ENCODE peak calls at places on chromosomes 6 and 20, in nine cellular contexts. Z is A549, F is breast epithelium, W is testis, H is uterus, E is right lobe of liver, M is tibial nerve, R is Peyer's patch, K is ovary. V is an unnamed sample. For H3K4me1, the result is how much of the 10 kb centered on the place peaks cover.

GRCh38 chr6:3500262-3501001 is 43.6 kb upstream of the SLC22A23 start:
- DNase-seq in Z (no peak), F (no peak), W (no peak), H (no peak), E (no peak), M (peak), R (no peak), K (no peak), V (no peak)

GRCh38 chr6:498795-499231 is 107.3 kb downstream of the IRF4 start:
- DNase-seq in Z (no peak), F (no peak), W (no peak), H (no peak), E (no peak), M (no peak), R (no peak), K (no peak), V (no peak)

GRCh38 chr6:33602180-33602579 is 18.9 kb upstream of the ITPR3 start:
- DNase-seq in Z (no peak), F (no peak), W (no peak), H (no peak), E (no peak), M (no peak), R (no peak), K (no peak), V (no peak)

GRCh38 chr20:38286586-38287502 is 17.1 kb upstream of the BPI start:
- DNase-seq in Z (no peak), F (no peak), W (peak), H (no peak), E (no peak), M (no peak), R (no peak), K (no peak), V (no peak)

GRCh38 chr6:145087034-145087433 is 648.3 kb downstream of the EPM2A start:
- DNase-seq in Z (no peak), F (no peak), W (no peak), H (no peak), E (no peak), M (no peak), R (no peak), K (no peak), V (no peak)

GRCh38 chr6:41371461-41371991 is 36.1 kb downstream of the NCR2 start:
- DNase-seq in Z (no peak), F (peak), W (peak), H (no peak), E (peak), M (no peak), R (no peak), K (peak), V (no peak)

GRCh38 chr6:97557355-97557754 is 274.3 kb upstream of the MMS22L start:
- DNase-seq in Z (no peak), F (no peak), W (no peak), H (no peak), E (no peak), M (no peak), R (no peak), K (no peak), V (no peak)

GRCh38 chr6:160457843-160458242 is 109.7 kb downstream of the SLC22A3 start:
- DNase-seq in Z (no peak), F (no peak), W (no peak), H (no peak), E (no peak), M (no peak), R (no peak), K (no peak), V (no peak)

GRCh38 chr20:35735828-35736470 is 6.1 kb downstream of the RBM39 start:
- DNase-seq in Z (no peak), F (no peak), W (no peak), H (no peak), E (no peak), M (no peak), R (no peak), K (no peak), V (no peak)

GRCh38 chr20:38872491-38873049 is 53.6 kb upstream of the FAM83D start:
- DNase-seq in Z (no peak), F (no peak), W (no peak), H (no peak), E (no peak), M (no peak), R (no peak), K (no peak), V (no peak)

GRCh38 chr6:160133441-160134336 is 12.1 kb downstream of the SLC22A1 start:
- DNase-seq in Z (no peak), F (no peak), W (no peak), H (no peak), E (no peak), M (no peak), R (no peak), K (no peak), V (no peak)

GRCh38 chr6:35014786-35015185 is 125.7 kb downstream of the ANKS1A start:
- DNase-seq in Z (no peak), F (no peak), W (no peak), H (no peak), E (no peak), M (no peak), R (no peak), K (no peak), V (no peak)

GRCh38 chr6:160032538-160032937 is 63.7 kb downstream of the IGF2R start:
- DNase-seq in Z (no peak), F (no peak), W (no peak), H (no peak), E (no peak), M (no peak), R (no peak), K (no peak), V (no peak)

DNA sequence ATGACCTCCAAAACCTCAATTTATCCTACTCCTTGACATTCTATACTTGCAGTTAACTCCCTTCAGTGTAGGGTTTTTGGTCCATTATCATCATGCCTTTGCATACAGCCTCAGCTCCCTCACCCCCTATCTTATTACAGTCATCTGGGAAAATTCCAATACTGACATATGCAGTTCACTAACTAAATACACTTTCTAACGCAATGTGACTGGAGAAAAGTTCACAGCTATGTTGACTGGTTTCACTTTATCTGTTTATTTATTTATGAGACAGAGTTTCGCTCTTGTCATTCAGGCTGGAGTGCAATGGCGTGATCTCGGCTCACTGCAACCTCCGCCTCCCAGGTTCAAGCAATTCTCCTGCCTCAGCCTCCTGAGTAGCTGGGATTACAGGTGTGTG is 64.9 kb downstream of the CRYBG1 start:
- DNase-seq in Z (no peak), F (no peak), W (no peak), H (no peak), E (no peak), M (no peak), R (no peak), K (no peak), V (no peak)
- H3K4me1 ChIP-seq in Z (under half), F (under half), W (under half), H (under half), E (under half), M (under half), R (under half), K (under half), V (under half)

GRCh38 chr20:62487564-62488086 is 11.8 kb upstream of the GATA5 start:
- DNase-seq in Z (no peak), F (no peak), W (peak), H (no peak), E (no peak), M (no peak), R (no peak), K (no peak), V (no peak)
- TF ChIP-seq POLR2A in Z (no peak), F (no peak), W (no peak), H (no peak), E (no peak), M (no peak), R (no peak), K (no peak), V (no peak)

GRCh38 chr20:50251383-50251748 is 60.7 kb downstream of the CEBPB start:
- DNase-seq in Z (no peak), F (no peak), W (no peak), H (no peak), E (no peak), M (no peak), R (no peak), K (no peak), V (no peak)

GRCh38 chr20:50248104-50248631 is 57.5 kb downstream of the CEBPB start:
- DNase-seq in Z (no peak), F (no peak), W (no peak), H (no peak), E (peak), M (no peak), R (no peak), K (no peak), V (no peak)

GRCh38 chr20:50250748-50251382 is 60.2 kb downstream of the CEBPB start:
- DNase-seq in Z (no peak), F (no peak), W (no peak), H (no peak), E (peak), M (no peak), R (no peak), K (no peak), V (no peak)

GRCh38 chr20:50247196-50248094 is 56.8 kb downstream of the CEBPB start:
- DNase-seq in Z (no peak), F (no peak), W (no peak), H (no peak), E (no peak), M (no peak), R (no peak), K (no peak), V (no peak)

DNA sequence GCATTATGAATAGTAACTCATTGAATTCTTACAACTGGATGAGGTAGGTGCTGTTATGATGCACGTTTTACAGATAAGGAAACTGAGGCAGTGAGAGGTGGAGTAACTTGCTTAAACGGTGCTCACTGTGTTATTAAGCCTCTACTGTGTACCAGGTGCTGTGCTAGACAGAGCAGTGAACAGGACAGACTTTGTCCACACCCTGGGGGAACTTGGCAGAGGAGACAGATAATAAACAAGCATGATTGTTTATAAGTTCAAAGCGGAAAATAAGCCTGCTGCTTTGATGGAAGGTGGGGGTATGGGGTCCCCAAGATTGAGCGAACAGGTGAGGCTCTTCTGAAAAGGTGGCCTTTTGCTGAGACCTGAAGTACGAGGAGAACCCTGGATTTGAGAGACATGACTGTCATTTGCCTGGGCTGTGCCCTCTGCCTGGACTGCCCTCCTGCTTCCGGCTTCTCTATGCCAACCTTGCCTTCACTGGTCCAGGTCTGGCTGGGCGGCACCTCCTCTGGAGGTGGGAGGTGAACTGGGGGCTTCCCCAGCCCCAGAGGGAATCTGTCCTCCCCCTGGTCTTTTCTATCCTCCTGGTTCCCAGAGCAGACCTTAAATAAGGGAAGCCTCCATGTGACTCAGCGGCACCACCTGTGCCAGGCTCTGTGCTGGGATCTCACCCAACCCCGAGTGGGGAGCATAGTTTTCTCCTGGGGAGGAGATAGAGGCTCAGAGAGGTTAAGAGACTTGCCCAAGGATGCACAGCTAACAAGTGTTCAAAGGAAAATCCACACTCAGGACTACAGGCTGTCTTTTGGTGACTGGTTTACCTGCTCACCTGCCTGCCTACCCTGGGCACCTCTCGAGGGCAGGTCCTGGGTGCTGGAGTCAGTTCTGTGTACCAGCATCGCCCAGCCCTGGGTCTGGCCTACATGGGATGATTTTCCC is 59.1 kb downstream of the CEBPB start:
- DNase-seq in Z (no peak), F (no peak), W (no peak), H (no peak), E (no peak), M (no peak), R (no peak), K (no peak), V (no peak)
- H3K4me1 ChIP-seq in Z (half or more), F (under half), W (under half), H (under half), E (under half), M (under half), R (under half), K (under half), V (under half)

DNA sequence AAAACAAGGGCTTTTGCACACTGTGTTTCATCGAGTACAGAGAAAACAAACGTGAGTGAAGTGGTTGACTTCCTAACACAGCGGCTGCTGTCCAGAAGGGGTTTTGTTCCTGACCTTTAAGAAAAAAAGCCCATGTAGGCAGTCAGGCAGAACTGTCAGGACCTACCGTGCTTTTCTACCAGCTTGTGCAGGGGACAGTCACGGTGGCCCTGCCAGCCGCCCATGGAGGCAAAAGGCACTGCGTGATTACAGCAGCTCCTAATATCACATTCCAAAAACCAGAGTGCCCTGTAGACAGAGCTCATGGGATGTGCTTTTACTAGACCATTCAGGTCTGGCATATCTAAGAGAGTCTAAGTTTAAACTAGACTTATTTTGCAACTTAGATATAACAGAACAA is 12.2 kb downstream of the TNFAIP3 start:
- DNase-seq in Z (no peak), F (no peak), W (no peak), H (no peak), E (no peak), M (no peak), R (no peak), K (no peak), V (no peak)
- TF ChIP-seq POLR2A in Z (no peak), F (no peak), W (no peak), H (no peak), E (no peak), M (no peak), R (no peak), K (no peak), V (no peak)

GRCh38 chr20:57624124-57624523 is 3.9 kb upstream of the ZBP1 start:
- DNase-seq in Z (no peak), F (no peak), W (no peak), H (no peak), E (no peak), M (no peak), R (no peak), K (no peak), V (no peak)

GRCh38 chr20:57625978-57626377 is 5.8 kb upstream of the ZBP1 start:
- DNase-seq in Z (no peak), F (no peak), W (no peak), H (no peak), E (no peak), M (no peak), R (no peak), K (no peak), V (no peak)

GRCh38 chr20:57627339-57627738 is 7.1 kb upstream of the ZBP1 start:
- DNase-seq in Z (no peak), F (no peak), W (no peak), H (no peak), E (no peak), M (no peak), R (no peak), K (no peak), V (no peak)

GRCh38 chr20:57622579-57623381 is 2.6 kb upstream of the ZBP1 start:
- DNase-seq in Z (peak), F (peak), W (peak), H (peak), E (peak), M (no peak), R (peak), K (peak), V (no peak)

DNA sequence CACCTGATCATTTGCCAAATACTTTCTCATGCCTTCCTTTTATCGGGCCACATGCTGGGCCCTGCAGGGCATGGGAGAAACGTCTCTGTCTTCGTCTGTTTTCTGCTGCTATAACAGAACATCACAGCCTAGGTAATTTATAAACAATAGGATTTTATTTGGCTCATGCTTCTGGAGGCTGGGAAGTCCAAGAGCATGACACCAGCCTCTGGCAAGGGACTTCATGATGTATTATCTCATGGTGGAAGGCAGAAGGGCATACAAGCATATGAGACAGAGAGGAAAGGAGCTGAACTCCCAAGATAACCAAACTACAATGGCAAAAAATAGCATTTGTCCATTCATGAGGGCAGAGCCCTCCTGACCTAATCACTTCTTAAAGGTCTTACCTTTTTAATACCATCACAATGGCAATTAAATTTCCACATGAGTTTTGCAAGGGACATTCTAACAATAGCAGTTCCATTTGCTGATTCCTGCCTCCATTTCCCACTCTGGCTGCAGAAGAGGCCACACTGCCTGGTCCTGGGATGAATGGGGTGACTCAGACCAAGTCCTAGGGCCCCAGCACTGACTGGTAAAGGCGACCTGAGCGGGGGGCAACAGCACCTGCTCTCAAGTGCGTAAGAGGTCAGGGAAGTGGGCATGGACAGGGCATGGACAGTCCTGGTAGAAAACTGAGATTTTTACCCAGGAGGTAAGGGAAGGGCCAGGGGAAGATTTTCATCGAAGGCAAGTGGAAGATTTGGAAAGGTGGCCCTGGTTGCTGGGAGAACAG is 5.1 kb upstream of the ZBP1 start:
- DNase-seq in Z (no peak), F (no peak), W (no peak), H (no peak), E (no peak), M (no peak), R (no peak), K (no peak), V (no peak)
- H3K4me1 ChIP-seq in Z (under half), F (under half), W (under half), H (under half), E (under half), M (under half), R (under half), K (under half), V (under half)

GRCh38 chr20:48658198-48658476 is 169.7 kb downstream of the PREX1 start:
- DNase-seq in Z (no peak), F (no peak), W (no peak), H (no peak), E (no peak), M (no peak), R (no peak), K (no peak), V (no peak)

GRCh38 chr20:48658505-48658904 is 169.3 kb downstream of the PREX1 start:
- DNase-seq in Z (no peak), F (no peak), W (no peak), H (no peak), E (no peak), M (no peak), R (no peak), K (no peak), V (no peak)

GRCh38 chr20:48657426-48658197 is 170.2 kb downstream of the PREX1 start:
- DNase-seq in Z (peak), F (peak), W (peak), H (peak), E (peak), M (peak), R (peak), K (peak), V (peak)

GRCh38 chr20:48656120-48656519 is 171.7 kb downstream of the PREX1 start:
- DNase-seq in Z (no peak), F (no peak), W (no peak), H (no peak), E (no peak), M (no peak), R (no peak), K (no peak), V (no peak)

GRCh38 chr20:48656661-48657211 is 171.1 kb downstream of the PREX1 start:
- DNase-seq in Z (peak), F (no peak), W (no peak), H (no peak), E (no peak), M (no peak), R (no peak), K (no peak), V (no peak)
- TF ChIP-seq POLR2A in Z (no peak), F (no peak), W (no peak), H (no peak), E (no peak), M (no peak), R (no peak), K (no peak), V (no peak)

GRCh38 chr6:31569861-31570536 is 2.1 kb upstream of the LTA start:
- DNase-seq in Z (no peak), F (no peak), W (no peak), H (no peak), E (no peak), M (no peak), R (no peak), K (no peak), V (no peak)

GRCh38 chr6:31573239-31574105 is 1.4 kb downstream of the LTA start:
- DNase-seq in Z (no peak), F (no peak), W (no peak), H (no peak), E (no peak), M (no peak), R (no peak), K (no peak), V (no peak)

GRCh38 chr6:31572041-31572911 is at the start of gene LTA:
- DNase-seq in Z (no peak), F (no peak), W (no peak), H (no peak), E (no peak), M (no peak), R (peak), K (no peak), V (no peak)

GRCh38 chr6:31567531-31568370 is 4.3 kb upstream of the LTA start:
- DNase-seq in Z (no peak), F (no peak), W (no peak), H (no peak), E (no peak), M (no peak), R (no peak), K (no peak), V (no peak)

DNA sequence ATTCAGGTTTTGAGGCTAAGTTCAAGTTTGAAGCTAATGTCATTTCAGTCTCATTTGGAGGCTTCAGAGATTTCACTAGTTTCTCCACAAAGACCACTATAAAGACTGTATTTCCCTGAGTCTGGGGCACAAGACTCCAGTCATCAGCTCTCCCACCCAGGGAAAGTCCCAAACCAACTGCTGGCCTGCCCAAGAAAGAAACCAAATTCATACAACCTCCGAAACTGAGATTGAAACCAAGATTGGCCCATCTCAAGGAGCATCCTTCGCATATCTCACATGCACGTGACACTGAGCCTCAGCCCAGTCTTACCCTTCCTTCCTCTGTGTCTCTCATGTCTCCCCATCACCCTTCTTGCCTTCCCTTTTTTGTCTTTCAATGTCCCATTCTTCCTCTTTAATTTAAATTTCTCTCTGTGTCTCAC is 3.5 kb upstream of the LTA start:
- DNase-seq in Z (no peak), F (no peak), W (no peak), H (no peak), E (no peak), M (no peak), R (peak), K (no peak), V (no peak)
- H3K4me1 ChIP-seq in Z (under half), F (under half), W (under half), H (under half), E (under half), M (under half), R (under half), K (under half), V (under half)

GRCh38 chr20:53829086-53829703 is 235.6 kb upstream of the ZNF217 start:
- DNase-seq in Z (peak), F (no peak), W (no peak), H (peak), E (no peak), M (peak), R (no peak), K (no peak), V (peak)
- TF ChIP-seq POLR2A in Z (no peak), F (no peak), W (no peak), H (no peak), E (no peak), M (peak), R (no peak), K (no peak), V (peak)